ENCODE peak calls at places on chromosomes 3 and 15, in seven cellular contexts. One of them, this sample, is unnamed. For H3K4me1, the result is how much of the 10 kb centered on the place peaks cover.

GRCh38 chr15:68791431-68792283 is 29.0 kb downstream of the ANP32A start:
- DNase-seq in CD8-positive, alpha-beta T cell: peak
- DNase-seq in transverse colon: no peak
- DNase-seq in PC-9: no peak
- DNase-seq in GM23248: no peak
- DNase-seq in neuronal stem cell: no peak
- DNase-seq in hepatocyte: no peak
- DNase-seq in this sample: no peak

GRCh38 chr3:139252719-139253118 is 91.1 kb upstream of the MRPS22 start:
- DNase-seq in PC-9: no peak
- DNase-seq in CD8-positive, alpha-beta T cell: no peak
- DNase-seq in hepatocyte: no peak
- DNase-seq in GM23248: no peak
- DNase-seq in transverse colon: no peak
- DNase-seq in neuronal stem cell: no peak
- DNase-seq in this sample: no peak

GRCh38 chr15:96019114-96019513 is 311.4 kb upstream of the NR2F2 start:
- DNase-seq in transverse colon: no peak
- DNase-seq in GM23248: no peak
- DNase-seq in neuronal stem cell: no peak
- DNase-seq in CD8-positive, alpha-beta T cell: no peak
- DNase-seq in PC-9: no peak
- DNase-seq in hepatocyte: no peak
- DNase-seq in this sample: no peak

GRCh38 chr3:165742351-165742750 is 94.9 kb downstream of the BCHE start:
- DNase-seq in neuronal stem cell: no peak
- DNase-seq in hepatocyte: no peak
- DNase-seq in PC-9: peak
- DNase-seq in GM23248: no peak
- DNase-seq in transverse colon: no peak
- DNase-seq in CD8-positive, alpha-beta T cell: no peak
- DNase-seq in this sample: no peak

GRCh38 chr3:48402281-48402732 is 27.6 kb downstream of the PLXNB1 start:
- DNase-seq in neuronal stem cell: no peak
- DNase-seq in hepatocyte: no peak
- DNase-seq in GM23248: peak
- DNase-seq in CD8-positive, alpha-beta T cell: no peak
- DNase-seq in PC-9: peak
- DNase-seq in transverse colon: peak
- DNase-seq in this sample: peak

GRCh38 chr3:81676706-81677456 is 84.6 kb downstream of the GBE1 start:
- DNase-seq in CD8-positive, alpha-beta T cell: no peak
- DNase-seq in PC-9: no peak
- DNase-seq in neuronal stem cell: no peak
- DNase-seq in GM23248: no peak
- DNase-seq in hepatocyte: no peak
- DNase-seq in transverse colon: no peak
- DNase-seq in this sample: no peak

GRCh38 chr15:80379671-80380070 is 24.5 kb upstream of the ARNT2 start:
- DNase-seq in transverse colon: no peak
- DNase-seq in GM23248: no peak
- DNase-seq in CD8-positive, alpha-beta T cell: no peak
- DNase-seq in PC-9: no peak
- DNase-seq in hepatocyte: no peak
- DNase-seq in neuronal stem cell: no peak
- DNase-seq in this sample: no peak

GRCh38 chr3:135271562-135272290 is 476.7 kb downstream of the EPHB1 start:
- DNase-seq in neuronal stem cell: no peak
- DNase-seq in GM23248: no peak
- DNase-seq in CD8-positive, alpha-beta T cell: no peak
- DNase-seq in PC-9: no peak
- DNase-seq in hepatocyte: no peak
- DNase-seq in transverse colon: no peak
- DNase-seq in this sample: no peak

GRCh38 chr15:34651962-34652725 is 68.7 kb upstream of the GOLGA8B start:
- DNase-seq in GM23248: no peak
- DNase-seq in hepatocyte: no peak
- DNase-seq in CD8-positive, alpha-beta T cell: no peak
- DNase-seq in transverse colon: no peak
- DNase-seq in neuronal stem cell: no peak
- DNase-seq in PC-9: no peak
- DNase-seq in this sample: no peak

GRCh38 chr15:31359722-31360111 is 33.1 kb downstream of the KLF13 start:
- DNase-seq in GM23248: no peak
- DNase-seq in neuronal stem cell: no peak
- DNase-seq in PC-9: no peak
- DNase-seq in CD8-positive, alpha-beta T cell: no peak
- DNase-seq in hepatocyte: no peak
- DNase-seq in transverse colon: peak
- DNase-seq in this sample: no peak

GRCh38 chr15:31358957-31359721 is 32.5 kb downstream of the KLF13 start:
- DNase-seq in transverse colon: no peak
- DNase-seq in PC-9: no peak
- DNase-seq in GM23248: no peak
- DNase-seq in CD8-positive, alpha-beta T cell: no peak
- DNase-seq in neuronal stem cell: no peak
- DNase-seq in hepatocyte: no peak
- DNase-seq in this sample: no peak

GRCh38 chr15:31360158-31360561 is 33.5 kb downstream of the KLF13 start:
- DNase-seq in transverse colon: no peak
- DNase-seq in neuronal stem cell: no peak
- DNase-seq in CD8-positive, alpha-beta T cell: no peak
- DNase-seq in hepatocyte: no peak
- DNase-seq in GM23248: no peak
- DNase-seq in PC-9: no peak
- DNase-seq in this sample: no peak

GRCh38 chr15:31357148-31357547 is 30.5 kb downstream of the KLF13 start:
- DNase-seq in neuronal stem cell: no peak
- DNase-seq in CD8-positive, alpha-beta T cell: no peak
- DNase-seq in PC-9: no peak
- DNase-seq in hepatocyte: no peak
- DNase-seq in GM23248: no peak
- DNase-seq in transverse colon: no peak
- DNase-seq in this sample: no peak

GRCh38 chr15:31358163-31358562 is 31.5 kb downstream of the KLF13 start:
- DNase-seq in CD8-positive, alpha-beta T cell: no peak
- DNase-seq in hepatocyte: no peak
- DNase-seq in transverse colon: no peak
- DNase-seq in PC-9: no peak
- DNase-seq in GM23248: no peak
- DNase-seq in neuronal stem cell: no peak
- DNase-seq in this sample: no peak
- H3K4me1 ChIP-seq in CD8-positive, alpha-beta T cell: half or more
- H3K4me1 ChIP-seq in hepatocyte: under half
- H3K4me1 ChIP-seq in transverse colon: half or more
- H3K4me1 ChIP-seq in PC-9: under half
- H3K4me1 ChIP-seq in GM23248: under half
- H3K4me1 ChIP-seq in neuronal stem cell: under half
- H3K4me1 ChIP-seq in this sample: half or more

DNA sequence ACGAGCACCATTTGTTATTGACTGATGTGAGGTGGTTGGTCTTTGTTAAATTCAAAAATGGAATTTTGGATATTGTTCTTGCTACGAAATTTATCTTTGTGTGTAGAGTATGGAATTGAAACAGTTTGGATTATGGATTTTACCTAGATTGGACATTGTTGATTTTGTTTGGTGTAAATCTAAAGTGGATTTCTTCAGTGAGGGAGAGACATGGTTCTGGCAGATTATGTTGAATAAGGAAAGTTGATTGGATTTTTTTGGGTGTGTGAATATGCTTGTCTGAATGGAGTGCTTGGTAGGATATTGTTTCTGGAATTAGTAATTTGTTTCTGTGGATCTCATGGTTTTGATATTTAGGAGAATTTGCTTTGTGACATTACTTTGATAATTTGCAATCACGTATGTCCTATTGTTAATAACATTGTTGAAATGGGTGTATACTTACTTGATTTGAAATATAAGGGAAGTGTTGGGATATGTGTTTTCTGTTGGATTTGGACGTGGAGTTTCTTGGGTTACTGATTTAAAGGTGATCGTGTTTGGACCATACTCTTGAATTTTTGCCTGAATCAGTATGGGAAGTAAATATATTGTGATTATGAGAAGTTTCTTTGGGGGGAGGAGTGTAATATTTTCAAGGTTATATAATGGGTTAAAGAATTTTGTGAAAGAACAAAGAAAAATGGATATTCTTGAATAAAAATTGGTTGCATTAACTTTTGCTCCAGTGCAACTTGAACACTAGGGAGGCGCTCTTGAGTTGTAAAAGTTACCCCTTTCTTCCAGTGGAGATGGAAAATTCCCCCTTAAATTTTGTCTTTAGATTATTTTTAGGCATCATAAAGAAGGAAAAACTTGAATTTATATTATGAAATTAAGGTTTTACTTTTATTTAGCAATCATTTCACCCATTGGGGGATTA is 875 bp upstream of the CHD2 start:
- DNase-seq in PC-9: no peak
- DNase-seq in neuronal stem cell: no peak
- DNase-seq in transverse colon: no peak
- DNase-seq in hepatocyte: no peak
- DNase-seq in GM23248: no peak
- DNase-seq in CD8-positive, alpha-beta T cell: no peak
- DNase-seq in this sample: no peak
- H3K4me3 ChIP-seq in PC-9: peak
- H3K4me3 ChIP-seq in neuronal stem cell: no peak
- H3K4me3 ChIP-seq in transverse colon: no peak
- H3K4me3 ChIP-seq in hepatocyte: peak
- H3K4me3 ChIP-seq in GM23248: peak
- H3K4me3 ChIP-seq in CD8-positive, alpha-beta T cell: peak
- H3K4me3 ChIP-seq in this sample: no peak

DNA sequence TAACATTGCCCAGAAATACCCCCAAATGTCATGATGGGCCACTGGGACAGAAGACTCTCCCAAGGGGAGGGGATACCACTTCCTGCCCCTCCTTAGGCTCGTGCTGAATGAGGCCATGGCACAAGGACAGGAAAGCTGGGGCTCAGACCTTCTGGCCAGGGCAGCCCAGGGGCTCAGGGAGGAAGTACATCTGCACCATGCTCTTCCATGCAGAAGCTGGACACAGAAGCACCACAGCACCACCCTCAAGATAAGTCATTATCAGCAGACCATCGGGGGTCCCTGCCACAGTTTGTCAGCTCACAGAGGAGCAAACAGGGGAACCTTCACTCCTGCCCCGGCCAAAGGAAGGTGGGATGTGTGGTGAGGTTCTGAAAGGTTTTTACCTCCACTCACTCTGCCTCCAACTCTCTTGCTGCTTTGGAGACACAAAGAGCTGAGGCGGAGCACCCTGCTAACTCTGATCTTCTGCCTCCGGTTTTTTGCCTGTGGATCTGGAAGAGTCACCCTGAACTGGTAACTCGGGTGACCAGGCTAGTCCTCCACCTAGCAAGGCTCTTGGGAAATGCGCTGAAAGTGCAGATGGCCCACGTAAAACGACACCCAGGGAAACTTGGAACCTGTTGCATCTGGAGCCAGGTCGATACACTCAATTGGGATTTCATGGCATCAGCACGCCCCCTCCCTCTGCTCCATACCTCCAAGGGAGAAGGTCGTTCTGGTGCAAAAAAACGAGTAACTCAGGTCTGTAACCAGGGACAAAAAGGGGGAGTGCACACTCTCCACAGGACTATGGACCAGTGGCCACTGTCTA is 8.3 kb downstream of the BMF start:
- DNase-seq in transverse colon: no peak
- DNase-seq in neuronal stem cell: no peak
- DNase-seq in CD8-positive, alpha-beta T cell: no peak
- DNase-seq in GM23248: no peak
- DNase-seq in hepatocyte: no peak
- DNase-seq in PC-9: no peak
- DNase-seq in this sample: no peak
- H3K4me1 ChIP-seq in transverse colon: half or more
- H3K4me1 ChIP-seq in neuronal stem cell: under half
- H3K4me1 ChIP-seq in CD8-positive, alpha-beta T cell: under half
- H3K4me1 ChIP-seq in GM23248: under half
- H3K4me1 ChIP-seq in hepatocyte: half or more
- H3K4me1 ChIP-seq in PC-9: half or more
- H3K4me1 ChIP-seq in this sample: half or more

DNA sequence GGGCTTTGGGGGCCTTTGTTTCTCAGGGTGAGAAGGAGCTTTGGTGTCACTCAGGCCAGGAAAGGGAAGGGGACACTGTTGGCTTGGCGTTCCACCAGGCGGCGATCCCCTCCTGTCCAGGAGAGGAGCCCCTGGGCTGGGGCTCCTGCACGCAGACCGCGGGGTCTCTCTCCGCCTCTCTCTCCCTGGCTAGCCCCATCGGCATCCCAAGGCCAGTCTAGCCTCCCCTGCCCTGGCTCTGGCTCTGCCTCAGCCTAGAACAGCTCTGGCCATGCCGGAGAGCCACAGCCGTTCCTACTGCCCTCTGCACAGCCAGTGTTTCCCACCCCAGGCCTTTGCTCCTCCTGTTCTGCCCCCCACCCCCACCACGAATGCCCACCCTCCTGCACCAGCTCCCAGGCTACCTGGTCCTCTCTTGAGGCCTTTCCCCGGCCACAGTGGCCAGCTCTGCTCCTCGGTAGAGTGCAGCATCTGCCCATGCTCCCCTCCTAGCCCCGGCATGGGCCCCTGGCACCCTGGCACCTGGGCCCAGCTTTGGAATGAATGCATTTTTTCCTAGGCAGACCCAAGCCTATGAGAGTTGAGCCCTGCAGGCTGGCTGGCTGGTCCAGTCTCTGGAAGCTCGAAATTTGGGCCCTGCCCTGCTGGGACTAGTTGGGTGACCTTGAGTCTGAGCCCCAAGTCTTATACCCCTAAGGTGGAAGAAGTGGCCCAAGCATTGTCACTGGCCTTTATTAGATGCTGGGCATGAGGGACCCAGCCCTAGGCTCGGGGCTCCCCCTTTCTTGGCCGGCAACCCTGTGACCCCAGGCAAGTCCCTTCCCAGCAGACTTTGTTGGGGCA is 2.4 kb downstream of the PLXNA1 start:
- DNase-seq in GM23248: no peak
- DNase-seq in CD8-positive, alpha-beta T cell: no peak
- DNase-seq in transverse colon: no peak
- DNase-seq in neuronal stem cell: no peak
- DNase-seq in hepatocyte: no peak
- DNase-seq in PC-9: no peak
- DNase-seq in this sample: no peak
- H3K4me3 ChIP-seq in GM23248: peak
- H3K4me3 ChIP-seq in CD8-positive, alpha-beta T cell: no peak
- H3K4me3 ChIP-seq in transverse colon: no peak
- H3K4me3 ChIP-seq in neuronal stem cell: no peak
- H3K4me3 ChIP-seq in hepatocyte: no peak
- H3K4me3 ChIP-seq in PC-9: no peak
- H3K4me3 ChIP-seq in this sample: no peak

GRCh38 chr3:129365296-129365695 is 63.1 kb downstream of the EFCAB12 start:
- DNase-seq in hepatocyte: no peak
- DNase-seq in GM23248: no peak
- DNase-seq in PC-9: no peak
- DNase-seq in transverse colon: no peak
- DNase-seq in neuronal stem cell: no peak
- DNase-seq in CD8-positive, alpha-beta T cell: no peak
- DNase-seq in this sample: no peak
- H3K4me1 ChIP-seq in hepatocyte: under half
- H3K4me1 ChIP-seq in GM23248: under half
- H3K4me1 ChIP-seq in PC-9: under half
- H3K4me1 ChIP-seq in transverse colon: under half
- H3K4me1 ChIP-seq in neuronal stem cell: under half
- H3K4me1 ChIP-seq in CD8-positive, alpha-beta T cell: under half
- H3K4me1 ChIP-seq in this sample: under half

This sample was measured in heart right ventricle.